ENCODE peak calls at places on chromosomes 7 and 10, in eight cellular contexts. One of them, this sample, is unnamed.

GRCh38 chr7:140316165-140316661 is 82.1 kb downstream of the SLC37A3 start:
- DNase-seq in endothelial cell: no peak
- DNase-seq in NCI-H2081: no peak
- DNase-seq in HTR-8/SVneo: peak
- DNase-seq in NCI-H510A: no peak
- DNase-seq in activated CD8-positive, alpha-beta memory T cell treated with anti-CD3 and anti-CD28 coated beads for 24 hours: no peak
- DNase-seq in T follicular helper cell: no peak
- DNase-seq in AG08395: peak
- DNase-seq in this sample: peak

GRCh38 chr10:44385423-44385725 is 477 bp upstream of the CXCL12 start:
- DNase-seq in endothelial cell: no peak
- DNase-seq in NCI-H2081: no peak
- DNase-seq in HTR-8/SVneo: no peak
- DNase-seq in NCI-H510A: no peak
- DNase-seq in activated CD8-positive, alpha-beta memory T cell treated with anti-CD3 and anti-CD28 coated beads for 24 hours: peak
- DNase-seq in T follicular helper cell: no peak
- DNase-seq in AG08395: no peak
- DNase-seq in this sample: no peak

GRCh38 chr7:2247141-2247985 is 5.3 kb downstream of the NUDT1 start:
- DNase-seq in endothelial cell: peak
- DNase-seq in NCI-H2081: no peak
- DNase-seq in HTR-8/SVneo: no peak
- DNase-seq in NCI-H510A: no peak
- DNase-seq in activated CD8-positive, alpha-beta memory T cell treated with anti-CD3 and anti-CD28 coated beads for 24 hours: peak
- DNase-seq in T follicular helper cell: no peak
- DNase-seq in AG08395: peak
- DNase-seq in this sample: no peak

GRCh38 chr10:104485632-104486031 is 132.0 kb downstream of the CFAP58 start:
- DNase-seq in endothelial cell: no peak
- DNase-seq in NCI-H2081: no peak
- DNase-seq in HTR-8/SVneo: no peak
- DNase-seq in NCI-H510A: no peak
- DNase-seq in activated CD8-positive, alpha-beta memory T cell treated with anti-CD3 and anti-CD28 coated beads for 24 hours: no peak
- DNase-seq in T follicular helper cell: no peak
- DNase-seq in AG08395: no peak
- DNase-seq in this sample: no peak

GRCh38 chr10:128074589-128074988 is 51.6 kb downstream of the MKI67 start:
- DNase-seq in endothelial cell: no peak
- DNase-seq in NCI-H2081: no peak
- DNase-seq in HTR-8/SVneo: no peak
- DNase-seq in NCI-H510A: no peak
- DNase-seq in activated CD8-positive, alpha-beta memory T cell treated with anti-CD3 and anti-CD28 coated beads for 24 hours: no peak
- DNase-seq in T follicular helper cell: no peak
- DNase-seq in AG08395: no peak
- DNase-seq in this sample: no peak

GRCh38 chr7:1742555-1743303 is 72.7 kb downstream of the ELFN1 start:
- DNase-seq in endothelial cell: no peak
- DNase-seq in NCI-H2081: peak
- DNase-seq in HTR-8/SVneo: peak
- DNase-seq in NCI-H510A: no peak
- DNase-seq in activated CD8-positive, alpha-beta memory T cell treated with anti-CD3 and anti-CD28 coated beads for 24 hours: peak
- DNase-seq in T follicular helper cell: no peak
- DNase-seq in AG08395: peak
- DNase-seq in this sample: peak

GRCh38 chr7:55484241-55484640 is 88.1 kb downstream of the VOPP1 start:
- DNase-seq in endothelial cell: no peak
- DNase-seq in NCI-H2081: no peak
- DNase-seq in HTR-8/SVneo: no peak
- DNase-seq in NCI-H510A: no peak
- DNase-seq in activated CD8-positive, alpha-beta memory T cell treated with anti-CD3 and anti-CD28 coated beads for 24 hours: peak
- DNase-seq in T follicular helper cell: no peak
- DNase-seq in AG08395: no peak
- DNase-seq in this sample: no peak

GRCh38 chr10:70115948-70116682 is 16.5 kb downstream of the AIFM2 start:
- DNase-seq in endothelial cell: peak
- DNase-seq in NCI-H2081: peak
- DNase-seq in HTR-8/SVneo: peak
- DNase-seq in NCI-H510A: peak
- DNase-seq in activated CD8-positive, alpha-beta memory T cell treated with anti-CD3 and anti-CD28 coated beads for 24 hours: peak
- DNase-seq in T follicular helper cell: peak
- DNase-seq in AG08395: peak
- DNase-seq in this sample: no peak

GRCh38 chr7:94509879-94510581 is 421 bp downstream of the CASD1 start:
- DNase-seq in endothelial cell: peak
- DNase-seq in NCI-H2081: peak
- DNase-seq in HTR-8/SVneo: peak
- DNase-seq in NCI-H510A: peak
- DNase-seq in activated CD8-positive, alpha-beta memory T cell treated with anti-CD3 and anti-CD28 coated beads for 24 hours: peak
- DNase-seq in T follicular helper cell: peak
- DNase-seq in AG08395: peak
- DNase-seq in this sample: no peak

GRCh38 chr7:70016044-70016770 is 417.9 kb downstream of the AUTS2 start:
- DNase-seq in endothelial cell: no peak
- DNase-seq in NCI-H2081: no peak
- DNase-seq in HTR-8/SVneo: peak
- DNase-seq in NCI-H510A: no peak
- DNase-seq in activated CD8-positive, alpha-beta memory T cell treated with anti-CD3 and anti-CD28 coated beads for 24 hours: no peak
- DNase-seq in T follicular helper cell: no peak
- DNase-seq in AG08395: peak
- DNase-seq in this sample: no peak

GRCh38 chr7:112723416-112723815 is 66.8 kb downstream of the TMEM168 start:
- DNase-seq in endothelial cell: no peak
- DNase-seq in NCI-H2081: no peak
- DNase-seq in HTR-8/SVneo: no peak
- DNase-seq in NCI-H510A: no peak
- DNase-seq in activated CD8-positive, alpha-beta memory T cell treated with anti-CD3 and anti-CD28 coated beads for 24 hours: no peak
- DNase-seq in T follicular helper cell: no peak
- DNase-seq in AG08395: no peak
- DNase-seq in this sample: peak

GRCh38 chr7:66682350-66683093 is 53.8 kb downstream of the KCTD7 start:
- DNase-seq in endothelial cell: peak
- DNase-seq in NCI-H2081: no peak
- DNase-seq in HTR-8/SVneo: no peak
- DNase-seq in NCI-H510A: no peak
- DNase-seq in activated CD8-positive, alpha-beta memory T cell treated with anti-CD3 and anti-CD28 coated beads for 24 hours: no peak
- DNase-seq in T follicular helper cell: no peak
- DNase-seq in AG08395: peak
- DNase-seq in this sample: no peak

GRCh38 chr10:70502406-70502805 is 23.8 kb downstream of the PALD1 start:
- DNase-seq in endothelial cell: no peak
- DNase-seq in NCI-H2081: no peak
- DNase-seq in HTR-8/SVneo: no peak
- DNase-seq in NCI-H510A: no peak
- DNase-seq in activated CD8-positive, alpha-beta memory T cell treated with anti-CD3 and anti-CD28 coated beads for 24 hours: no peak
- DNase-seq in T follicular helper cell: no peak
- DNase-seq in AG08395: no peak
- DNase-seq in this sample: no peak